ENCODE peak calls at places on chromosome 15, in eight cellular contexts. E is HCT116, B is body of pancreas, D is IMR-90, S is A549, C is ovary, F is heart left ventricle, Y is transverse colon. H is an unnamed sample.
A peak's percentile ranks its signal among the peaks of the same experiment; 100 is the strongest.

GRCh38 chr15:69008056-69008455 is 6.4 kb upstream of the NOX5 start:
- DNase-seq in E (no peak), B (no peak), D (no peak), S (no peak), C (no peak), F (no peak), Y (no peak), H (no peak)

GRCh38 chr15:70347766-70348558 is 250.2 kb upstream of the TLE3 start:
- DNase-seq in E (no peak), B (no peak), D (no peak), S (no peak), C (no peak), F (no peak), Y (no peak), H (no peak)

GRCh38 chr15:29132786-29133185 is 136.8 kb downstream of the NSMCE3 start:
- DNase-seq in E (no peak), B (no peak), D (no peak), S (no peak), C (no peak), F (no peak), Y (no peak), H (no peak)

GRCh38 chr15:57440799-57441198 is 64.5 kb downstream of the CGNL1 start:
- DNase-seq in E (no peak), B (no peak), D (peak; percentile 84), S (no peak), C (no peak), F (no peak), Y (no peak), H (no peak)

GRCh38 chr15:37220949-37221670 is 120.8 kb upstream of the MEIS2 start:
- DNase-seq in E (no peak), B (no peak), D (no peak), S (no peak), C (no peak), F (no peak), Y (no peak), H (no peak)

GRCh38 chr15:71784719-71785118 is 25.6 kb upstream of the NR2E3 start:
- DNase-seq in E (no peak), B (no peak), D (no peak), S (no peak), C (no peak), F (no peak), Y (no peak), H (no peak)

GRCh38 chr15:79923068-79923514 is 26.3 kb upstream of the MTHFS start:
- DNase-seq in E (no peak), B (peak; percentile 67), D (peak; percentile 39), S (peak; percentile 69), C (peak; percentile 60), F (peak; percentile 69), Y (peak; percentile 81), H (peak; percentile 13)

GRCh38 chr15:100681335-100681746 is 79.0 kb downstream of the ASB7 start:
- DNase-seq in E (no peak), B (no peak), D (no peak), S (no peak), C (no peak), F (no peak), Y (no peak), H (peak; percentile 52)

GRCh38 chr15:72116680-72117447 is 1.1 kb downstream of the MYO9A start:
- DNase-seq in E (no peak), B (peak; percentile 28), D (peak; percentile 18), S (peak; percentile 34), C (peak; percentile 51), F (peak; percentile 49), Y (peak; percentile 33), H (peak; percentile 61)

GRCh38 chr15:42890161-42890913 is 30.2 kb downstream of the TTBK2 start:
- DNase-seq in E (no peak), B (no peak), D (peak; percentile 88), S (peak; percentile 16), C (no peak), F (no peak), Y (no peak), H (no peak)

GRCh38 chr15:101813803-101814534 is 2.0 kb downstream of the OR4F15 start:
- DNase-seq in E (no peak), B (no peak), D (peak; percentile 88), S (peak; percentile 25), C (no peak), F (no peak), Y (no peak), H (no peak)

GRCh38 chr15:65981837-65982696 is 112.8 kb downstream of the RAB11A start:
- DNase-seq in E (peak; percentile 15), B (peak; percentile 63), D (no peak), S (no peak), C (no peak), F (no peak), Y (peak; percentile 65), H (no peak)

GRCh38 chr15:43526261-43526930 is 9.0 kb downstream of the MAP1A start:
- DNase-seq in E (no peak), B (no peak), D (no peak), S (no peak), C (no peak), F (no peak), Y (no peak), H (no peak)

GRCh38 chr15:49624046-49624445 is 3.2 kb downstream of the DTWD1 start:
- DNase-seq in E (no peak), B (no peak), D (peak; percentile 44), S (no peak), C (no peak), F (no peak), Y (no peak), H (no peak)

GRCh38 chr15:98740295-98740694 is 92.0 kb downstream of the IGF1R start:
- DNase-seq in E (no peak), B (no peak), D (no peak), S (no peak), C (no peak), F (no peak), Y (no peak), H (no peak)

GRCh38 chr15:64334530-64334929 is 21.4 kb downstream of the CSNK1G1 start:
- DNase-seq in E (peak; percentile 51), B (no peak), D (no peak), S (peak; percentile 44), C (no peak), F (no peak), Y (peak; percentile 39), H (no peak)

GRCh38 chr15:36527512-36528162 is 51.8 kb upstream of the CDIN1 start:
- DNase-seq in E (no peak), B (no peak), D (no peak), S (no peak), C (no peak), F (no peak), Y (no peak), H (no peak)

DNA sequence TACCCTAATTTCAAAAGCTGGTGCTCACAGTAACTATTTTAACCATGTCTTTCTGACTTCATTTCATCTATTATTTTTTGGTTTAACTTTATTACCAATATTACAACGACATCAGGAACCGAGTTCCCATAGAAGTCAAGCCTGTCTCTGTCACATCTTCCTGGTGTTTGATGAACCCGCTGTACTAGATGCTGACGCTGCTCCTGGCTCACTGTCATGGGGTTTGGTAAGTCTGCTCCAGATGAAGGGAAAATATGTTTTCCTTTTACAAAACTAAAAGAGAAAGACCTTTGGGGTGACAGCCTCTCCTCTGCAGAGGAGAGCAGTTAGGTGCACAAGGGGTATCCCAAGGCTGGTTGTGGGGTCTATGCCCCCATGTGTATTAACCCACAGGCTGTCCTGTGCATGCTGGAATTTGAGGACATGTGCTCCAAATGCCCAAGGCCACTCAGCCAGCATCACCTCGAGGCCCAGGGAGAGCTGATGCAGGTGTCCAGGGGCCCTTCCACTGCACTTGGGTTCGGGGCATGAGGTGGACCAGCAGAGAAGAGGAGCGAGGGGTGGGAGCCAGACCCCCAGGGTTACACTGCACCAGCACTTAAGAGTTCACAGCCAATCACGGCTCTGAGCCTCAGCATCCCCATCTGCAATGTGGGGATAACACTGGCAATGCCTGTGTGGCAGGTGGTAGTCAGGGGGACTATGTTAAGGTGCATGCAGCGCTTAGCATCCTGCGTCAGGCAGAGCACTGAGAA is 62.2 kb downstream of the ATP10A start:
- DNase-seq in E (no peak), B (no peak), D (no peak), S (no peak), C (no peak), F (no peak), Y (no peak), H (no peak)
- H3K27ac ChIP-seq in E (no peak overlapping the region), B (no peak overlapping the region), D (no peak overlapping the region), S (no peak overlapping the region), C (no peak overlapping the region), F (no peak overlapping the region), Y (no peak overlapping the region), H (no peak overlapping the region)

GRCh38 chr15:73683624-73684536 is at the start of gene CD276:
- DNase-seq in E (peak; percentile 45), B (peak; percentile 82), D (peak; percentile 64), S (peak; percentile 47), C (peak; percentile 82), F (peak; percentile 89), Y (peak; percentile 73), H (peak; percentile 73)
- TF ChIP-seq POLR2A in E (no peak), B (peak; percentile 37), D (peak; percentile 47), S (peak; percentile 34), C (no peak), F (no peak), Y (no peak), H (peak; percentile 56)

DNA sequence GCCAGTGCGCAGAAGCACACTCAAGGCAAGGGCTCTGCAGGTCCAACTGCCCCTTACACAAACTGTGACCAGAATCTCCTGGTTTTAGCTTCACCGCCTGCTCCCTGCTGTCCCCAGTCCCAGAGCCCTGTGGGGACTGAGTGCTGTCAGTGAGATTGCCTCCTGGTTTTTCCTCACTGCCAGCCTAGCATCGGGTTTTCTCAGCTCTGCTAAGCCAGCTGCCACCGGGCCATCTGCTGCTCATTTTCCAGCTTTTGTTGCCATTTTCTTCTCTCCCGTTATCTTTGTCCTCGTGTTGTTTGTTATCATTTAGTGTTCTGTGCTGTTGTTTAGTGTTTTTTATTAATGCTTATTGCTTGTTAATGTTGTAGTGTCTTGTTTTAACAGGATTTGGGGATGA is 79.5 kb upstream of the BLM start:
- DNase-seq in E (no peak), B (no peak), D (no peak), S (no peak), C (no peak), F (no peak), Y (no peak), H (no peak)
- H3K27ac ChIP-seq in E (no peak overlapping the region), B (no peak overlapping the region), D (no peak overlapping the region), S (no peak overlapping the region), C (no peak overlapping the region), F (no peak overlapping the region), Y (no peak overlapping the region), H (no peak overlapping the region)

GRCh38 chr15:26106556-26106955 is 243.4 kb upstream of the ATP10A start:
- DNase-seq in E (no peak), B (no peak), D (no peak), S (no peak), C (no peak), F (no peak), Y (no peak), H (no peak)
- TF ChIP-seq POLR2A in E (no peak), B (no peak), D (no peak), S (no peak), C (no peak), F (no peak), Y (no peak), H (no peak)

GRCh38 chr15:62119224-62119925 is 45.7 kb downstream of the C2CD4B start:
- DNase-seq in E (peak; percentile 44), B (peak; percentile 56), D (peak; percentile 97), S (peak; percentile 82), C (no peak), F (no peak), Y (no peak), H (peak; percentile 36)
- H3K27ac ChIP-seq in E (no peak overlapping the region), B (peak overlapping the region; percentile 65), D (peak overlapping the region; percentile 74), S (peak overlapping the region; percentile 77), C (no peak overlapping the region), F (peak overlapping the region; percentile 58), Y (peak overlapping the region; percentile 80), H (peak overlapping the region; percentile 80)

H was measured in gastrocnemius medialis.